ENCODE peak calls at places on chromosome 20, in eight cellular contexts. L is HepG2, I is lower lobe of right lung, B is cardiac fibroblast, V is nephron progenitor cell, H is fibroblast of mammary gland, Q is osteoblast, E is GM10248. D is an unnamed sample.

GRCh38 chr20:19583532-19584175 is 174.4 kb upstream of the RIN2 start:
- DNase-seq in V (peak), E (peak), B (peak), L (peak), Q (peak), I (peak), H (peak), D (peak)

GRCh38 chr20:305745-306144 is 8.4 kb downstream of the ZCCHC3 start:
- DNase-seq in L (no peak), Q (no peak), E (no peak), B (no peak), V (no peak), I (no peak), H (no peak), D (no peak)

GRCh38 chr20:51732454-51732791 is 35.8 kb downstream of the ATP9A start:
- DNase-seq in B (peak), E (no peak), H (peak), V (no peak), Q (no peak), I (no peak), L (no peak), D (no peak)

GRCh38 chr20:48600470-48600945 is 227.3 kb downstream of the PREX1 start:
- DNase-seq in B (no peak), H (no peak), L (no peak), I (peak), V (no peak), Q (peak), E (no peak), D (no peak)

GRCh38 chr20:14518648-14519047 is 181.2 kb upstream of the FLRT3 start:
- DNase-seq in L (no peak), V (no peak), E (no peak), I (no peak), H (no peak), B (no peak), Q (no peak), D (no peak)

GRCh38 chr20:52746768-52747167 is 225.4 kb upstream of the TSHZ2 start:
- DNase-seq in H (no peak), E (no peak), L (no peak), Q (no peak), I (no peak), B (peak), V (no peak), D (no peak)

GRCh38 chr20:37310951-37311350 is 21.5 kb downstream of the MANBAL start:
- DNase-seq in H (no peak), I (no peak), E (no peak), B (no peak), Q (no peak), V (no peak), L (no peak), D (no peak)

GRCh38 chr20:20395856-20396600 is 28.1 kb downstream of the INSM1 start:
- DNase-seq in H (no peak), E (no peak), Q (no peak), L (no peak), V (peak), I (no peak), B (no peak), D (no peak)

GRCh38 chr20:50610212-50610718 is 81.1 kb downstream of the RIPOR3 start:
- DNase-seq in E (no peak), B (no peak), V (no peak), H (no peak), I (no peak), L (peak), Q (peak), D (no peak)

GRCh38 chr20:12928755-12929401 is 79.9 kb upstream of the SPTLC3 start:
- DNase-seq in V (no peak), E (no peak), Q (peak), H (peak), L (peak), B (peak), I (no peak), D (no peak)

GRCh38 chr20:5657190-5657872 is 92.9 kb upstream of the SHLD1 start:
- DNase-seq in B (peak), H (peak), E (no peak), I (peak), Q (peak), V (no peak), L (peak), D (no peak)

GRCh38 chr20:4713401-4713800 is 8.3 kb upstream of the PRND start:
- DNase-seq in Q (no peak), V (no peak), E (no peak), L (no peak), I (no peak), B (no peak), H (peak), D (no peak)

GRCh38 chr20:53028337-53029007 is 56.3 kb downstream of the TSHZ2 start:
- DNase-seq in H (peak), B (peak), E (no peak), I (no peak), V (no peak), L (no peak), Q (no peak), D (no peak)

GRCh38 chr20:46209930-46210671 is 92.0 kb downstream of the CD40 start:
- DNase-seq in Q (peak), V (no peak), E (no peak), B (peak), I (no peak), H (no peak), L (no peak), D (no peak)

GRCh38 chr20:31644701-31645100 is 7.0 kb downstream of the COX4I2 start:
- DNase-seq in Q (no peak), V (no peak), L (no peak), H (no peak), E (no peak), I (no peak), B (no peak), D (no peak)

GRCh38 chr20:54061106-54061881 is 9.1 kb downstream of the BCAS1 start:
- DNase-seq in I (no peak), H (peak), L (no peak), Q (peak), V (no peak), B (peak), E (no peak), D (no peak)

GRCh38 chr20:10185741-10186558 is 32.7 kb upstream of the SNAP25 start:
- DNase-seq in H (peak), Q (no peak), V (no peak), I (no peak), B (peak), L (peak), E (no peak), D (no peak)

GRCh38 chr20:3199206-3199605 is 5.3 kb downstream of the DDRGK1 start:
- DNase-seq in L (no peak), V (no peak), Q (no peak), I (no peak), B (no peak), H (no peak), E (no peak), D (peak)

GRCh38 chr20:32325706-32326506 is 32.2 kb upstream of the ASXL1 start:
- DNase-seq in B (peak), I (no peak), H (peak), E (no peak), L (peak), V (no peak), Q (peak), D (no peak)

GRCh38 chr20:49320460-49320859 is 42.6 kb upstream of the ZNFX1 start:
- DNase-seq in L (peak), V (peak), Q (peak), I (no peak), E (no peak), B (peak), H (peak), D (no peak)

GRCh38 chr20:25000268-25000801 is 7.8 kb upstream of the APMAP start:
- DNase-seq in Q (no peak), L (no peak), I (peak), E (no peak), H (peak), V (no peak), B (peak), D (peak)
- TF ChIP-seq CTCF in Q (peak), L (no peak), I (no peak), E (no peak), H (no peak), V (no peak), B (peak), D (no peak)

GRCh38 chr20:62282103-62282502 is 20.7 kb upstream of the ADRM1 start:
- DNase-seq in V (no peak), B (no peak), I (no peak), E (no peak), L (no peak), Q (peak), H (no peak), D (no peak)
- TF ChIP-seq CTCF in V (no peak), B (no peak), I (no peak), E (no peak), L (no peak), Q (no peak), H (no peak), D (no peak)

DNA sequence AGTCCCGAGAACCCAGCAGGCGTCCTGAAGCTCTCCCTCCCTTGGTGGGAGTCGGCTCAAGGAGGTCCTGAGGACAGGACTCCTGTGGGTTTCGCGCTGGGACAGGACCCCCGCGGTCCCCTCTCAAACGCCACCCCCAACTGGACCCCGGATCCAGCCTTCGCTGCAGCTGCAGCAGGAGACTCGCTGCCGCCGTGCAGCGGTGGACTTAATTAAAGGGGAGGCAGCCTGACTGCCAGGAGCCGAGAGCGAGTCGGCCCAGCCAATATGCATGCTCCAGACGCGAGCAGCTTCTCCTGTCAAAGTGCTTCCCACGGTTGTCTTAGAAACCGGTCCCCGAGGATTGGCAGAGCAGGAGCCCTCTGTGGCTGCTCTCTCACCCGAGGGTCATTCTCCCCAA is 580.2 kb upstream of the ZNF337 start:
- DNase-seq in L (no peak), I (no peak), E (no peak), H (no peak), Q (peak), B (peak), V (peak), D (no peak)
- TF ChIP-seq CTCF in L (no peak), I (no peak), E (no peak), H (no peak), Q (no peak), B (no peak), V (no peak), D (no peak)

GRCh38 chr20:63484236-63484635 is 11.8 kb upstream of the KCNQ2 start:
- DNase-seq in B (no peak), H (no peak), E (no peak), Q (no peak), L (no peak), I (no peak), V (no peak), D (no peak)

GRCh38 chr20:63484651-63485403 is 12.4 kb upstream of the KCNQ2 start:
- DNase-seq in I (no peak), Q (no peak), H (no peak), E (no peak), V (no peak), L (no peak), B (no peak), D (no peak)

GRCh38 chr20:63482021-63482587 is 9.6 kb upstream of the KCNQ2 start:
- DNase-seq in E (no peak), L (no peak), Q (no peak), I (no peak), H (no peak), V (no peak), B (no peak), D (no peak)

GRCh38 chr20:63481503-63481902 is 9.0 kb upstream of the KCNQ2 start:
- DNase-seq in E (no peak), B (no peak), H (no peak), I (no peak), V (no peak), Q (no peak), L (no peak), D (no peak)

GRCh38 chr20:63483834-63484233 is 11.4 kb upstream of the KCNQ2 start:
- DNase-seq in I (no peak), V (no peak), B (no peak), Q (no peak), L (no peak), E (no peak), H (no peak), D (peak)
- TF ChIP-seq CTCF in I (no peak), V (no peak), B (no peak), Q (no peak), L (peak), E (no peak), H (no peak), D (no peak)

DNA sequence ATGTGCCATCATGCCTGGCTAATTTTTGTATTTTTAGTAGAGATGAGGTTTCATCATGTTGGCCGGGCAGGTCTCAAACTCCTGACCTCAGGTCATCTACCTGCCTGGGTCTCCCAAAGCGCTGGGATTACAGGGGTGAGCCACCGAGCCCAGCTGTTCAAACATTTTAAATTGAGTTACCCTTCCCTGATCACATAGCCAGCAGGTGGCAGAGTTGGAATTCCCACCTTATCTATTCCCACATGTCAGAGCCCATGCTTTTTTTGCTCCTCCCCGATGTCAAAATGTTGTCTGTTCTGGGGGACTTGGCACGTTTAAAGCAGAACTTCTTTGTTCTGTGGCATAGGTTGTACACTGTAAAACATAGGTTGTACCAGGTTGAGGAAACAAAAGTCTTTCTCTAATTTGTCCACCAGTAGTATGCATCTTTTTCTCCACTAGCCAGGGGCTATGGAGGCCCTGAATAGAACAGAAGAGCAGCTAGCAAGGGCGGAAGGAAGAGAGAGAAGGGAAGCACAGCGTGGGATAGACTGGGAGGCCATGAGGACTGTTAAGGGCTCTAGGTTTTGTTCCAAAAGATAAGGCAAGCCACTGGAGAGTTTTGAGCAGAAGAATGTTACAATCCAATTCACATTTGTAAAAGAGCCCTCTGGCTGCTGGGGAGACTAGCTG is 7.3 kb upstream of the LBP start:
- DNase-seq in H (peak), L (no peak), E (no peak), I (no peak), V (no peak), Q (peak), B (peak), D (no peak)
- TF ChIP-seq CTCF in H (peak), L (peak), E (no peak), I (peak), V (peak), Q (peak), B (peak), D (no peak)

GRCh38 chr20:57902478-57902877 is 192.7 kb upstream of the PMEPA1 start:
- DNase-seq in B (peak), E (no peak), L (no peak), I (no peak), V (no peak), Q (peak), H (peak), D (no peak)
- TF ChIP-seq CTCF in B (no peak), E (no peak), L (no peak), I (no peak), V (no peak), Q (peak), H (no peak), D (no peak)